ENCODE peak calls at places on chromosomes 2 and 18, in six cellular contexts. One of them, this sample, is unnamed.

GRCh38 chr2:164737612-164738081 is 104.0 kb downstream of the COBLL1 start:
- DNase-seq in spleen: peak
- DNase-seq in fibroblast of mammary gland: peak
- DNase-seq in GM13977: peak
- DNase-seq in GM20000: peak
- DNase-seq in HFFc6: peak
- DNase-seq in this sample: peak

GRCh38 chr2:101560780-101561315 is 85.9 kb upstream of the RFX8 start:
- DNase-seq in GM20000: no peak
- DNase-seq in HFFc6: no peak
- DNase-seq in spleen: no peak
- DNase-seq in GM13977: no peak
- DNase-seq in fibroblast of mammary gland: no peak
- DNase-seq in this sample: no peak

GRCh38 chr2:40106061-40106460 is 327.0 kb upstream of the THUMPD2 start:
- DNase-seq in spleen: no peak
- DNase-seq in GM20000: no peak
- DNase-seq in GM13977: no peak
- DNase-seq in fibroblast of mammary gland: peak
- DNase-seq in HFFc6: peak
- DNase-seq in this sample: no peak

GRCh38 chr2:38791747-38792146 is 13.7 kb downstream of the GEMIN6 start:
- DNase-seq in HFFc6: no peak
- DNase-seq in GM13977: no peak
- DNase-seq in spleen: no peak
- DNase-seq in fibroblast of mammary gland: no peak
- DNase-seq in GM20000: no peak
- DNase-seq in this sample: no peak

GRCh38 chr2:172280820-172281454 is 146.4 kb upstream of the ITGA6 start:
- DNase-seq in HFFc6: no peak
- DNase-seq in spleen: no peak
- DNase-seq in fibroblast of mammary gland: no peak
- DNase-seq in GM13977: no peak
- DNase-seq in GM20000: no peak
- DNase-seq in this sample: no peak

GRCh38 chr2:33343387-33343895 is 133.0 kb upstream of the RASGRP3 start:
- DNase-seq in fibroblast of mammary gland: no peak
- DNase-seq in GM13977: no peak
- DNase-seq in GM20000: no peak
- DNase-seq in HFFc6: no peak
- DNase-seq in spleen: no peak
- DNase-seq in this sample: no peak

GRCh38 chr2:97726311-97727064 is 13.1 kb downstream of the ZAP70 start:
- DNase-seq in spleen: peak
- DNase-seq in GM13977: no peak
- DNase-seq in fibroblast of mammary gland: peak
- DNase-seq in HFFc6: no peak
- DNase-seq in GM20000: no peak
- DNase-seq in this sample: no peak

GRCh38 chr2:174039551-174040416 is 74.6 kb upstream of the SP3 start:
- DNase-seq in HFFc6: peak
- DNase-seq in GM20000: peak
- DNase-seq in spleen: peak
- DNase-seq in GM13977: peak
- DNase-seq in fibroblast of mammary gland: peak
- DNase-seq in this sample: peak

GRCh38 chr2:177264209-177264538 is 353 bp downstream of the NFE2L2 start:
- DNase-seq in HFFc6: no peak
- DNase-seq in fibroblast of mammary gland: peak
- DNase-seq in spleen: peak
- DNase-seq in GM20000: no peak
- DNase-seq in GM13977: no peak
- DNase-seq in this sample: no peak

GRCh38 chr2:238103465-238104070 is 3.4 kb downstream of the ESPNL start:
- DNase-seq in spleen: peak
- DNase-seq in GM20000: no peak
- DNase-seq in GM13977: no peak
- DNase-seq in HFFc6: no peak
- DNase-seq in fibroblast of mammary gland: no peak
- DNase-seq in this sample: no peak

GRCh38 chr2:3454802-3455201 is 64.5 kb downstream of the ADI1 start:
- DNase-seq in fibroblast of mammary gland: no peak
- DNase-seq in GM13977: no peak
- DNase-seq in HFFc6: no peak
- DNase-seq in GM20000: no peak
- DNase-seq in spleen: no peak
- DNase-seq in this sample: no peak

GRCh38 chr2:166825914-166826313 is 62.4 kb upstream of the XIRP2 start:
- DNase-seq in GM20000: no peak
- DNase-seq in spleen: no peak
- DNase-seq in fibroblast of mammary gland: no peak
- DNase-seq in GM13977: no peak
- DNase-seq in HFFc6: no peak
- DNase-seq in this sample: no peak

GRCh38 chr2:153890572-153890971 is 18.9 kb downstream of the GALNT13 start:
- DNase-seq in fibroblast of mammary gland: no peak
- DNase-seq in HFFc6: no peak
- DNase-seq in GM20000: no peak
- DNase-seq in GM13977: no peak
- DNase-seq in spleen: no peak
- DNase-seq in this sample: no peak

GRCh38 chr2:8595428-8595805 is 86.4 kb upstream of the ID2 start:
- DNase-seq in HFFc6: no peak
- DNase-seq in GM13977: no peak
- DNase-seq in fibroblast of mammary gland: no peak
- DNase-seq in spleen: no peak
- DNase-seq in GM20000: no peak
- DNase-seq in this sample: no peak

GRCh38 chr2:238305092-238305862 is 15.0 kb upstream of the TRAF3IP1 start:
- DNase-seq in spleen: no peak
- DNase-seq in GM13977: no peak
- DNase-seq in fibroblast of mammary gland: no peak
- DNase-seq in GM20000: no peak
- DNase-seq in HFFc6: no peak
- DNase-seq in this sample: no peak

GRCh38 chr2:58539973-58540372 is 298.8 kb upstream of the FANCL start:
- DNase-seq in GM20000: no peak
- DNase-seq in HFFc6: no peak
- DNase-seq in spleen: no peak
- DNase-seq in GM13977: no peak
- DNase-seq in fibroblast of mammary gland: no peak
- DNase-seq in this sample: no peak

GRCh38 chr2:54083021-54083420 is 32.4 kb upstream of the ACYP2 start:
- DNase-seq in fibroblast of mammary gland: no peak
- DNase-seq in HFFc6: no peak
- DNase-seq in GM20000: no peak
- DNase-seq in spleen: no peak
- DNase-seq in GM13977: no peak
- DNase-seq in this sample: peak

GRCh38 chr2:223058952-223059716 is 7.1 kb downstream of the KCNE4 start:
- DNase-seq in GM13977: no peak
- DNase-seq in GM20000: no peak
- DNase-seq in spleen: no peak
- DNase-seq in HFFc6: no peak
- DNase-seq in fibroblast of mammary gland: peak
- DNase-seq in this sample: peak

GRCh38 chr2:207475546-207475945 is 54.2 kb upstream of the CREB1 start:
- DNase-seq in GM20000: no peak
- DNase-seq in spleen: no peak
- DNase-seq in fibroblast of mammary gland: no peak
- DNase-seq in HFFc6: no peak
- DNase-seq in GM13977: no peak
- DNase-seq in this sample: no peak

GRCh38 chr2:26469092-26469710 is 8.7 kb downstream of the OTOF start:
- DNase-seq in fibroblast of mammary gland: peak
- DNase-seq in GM20000: peak
- DNase-seq in GM13977: peak
- DNase-seq in HFFc6: peak
- DNase-seq in spleen: peak
- DNase-seq in this sample: peak

GRCh38 chr18:6731197-6731596 is 1.7 kb downstream of the ARHGAP28 start:
- DNase-seq in HFFc6: peak
- DNase-seq in fibroblast of mammary gland: peak
- DNase-seq in GM20000: no peak
- DNase-seq in GM13977: no peak
- DNase-seq in spleen: no peak
- DNase-seq in this sample: peak

GRCh38 chr2:20635698-20636584 is 15.0 kb downstream of the HS1BP3 start:
- DNase-seq in spleen: peak
- DNase-seq in HFFc6: peak
- DNase-seq in GM20000: peak
- DNase-seq in GM13977: peak
- DNase-seq in fibroblast of mammary gland: peak
- DNase-seq in this sample: peak

GRCh38 chr2:126761256-126761980 is 105.5 kb downstream of the GYPC start:
- DNase-seq in fibroblast of mammary gland: no peak
- DNase-seq in spleen: no peak
- DNase-seq in GM20000: no peak
- DNase-seq in HFFc6: no peak
- DNase-seq in GM13977: no peak
- DNase-seq in this sample: no peak

GRCh38 chr2:171365232-171365631 is 68.6 kb downstream of the METTL8 start:
- DNase-seq in GM20000: no peak
- DNase-seq in spleen: no peak
- DNase-seq in GM13977: no peak
- DNase-seq in fibroblast of mammary gland: peak
- DNase-seq in HFFc6: peak
- DNase-seq in this sample: no peak

GRCh38 chr2:191015229-191015628 is 1.3 kb upstream of the STAT1 start:
- DNase-seq in GM13977: no peak
- DNase-seq in spleen: no peak
- DNase-seq in GM20000: no peak
- DNase-seq in HFFc6: no peak
- DNase-seq in fibroblast of mammary gland: no peak
- DNase-seq in this sample: no peak

DNA sequence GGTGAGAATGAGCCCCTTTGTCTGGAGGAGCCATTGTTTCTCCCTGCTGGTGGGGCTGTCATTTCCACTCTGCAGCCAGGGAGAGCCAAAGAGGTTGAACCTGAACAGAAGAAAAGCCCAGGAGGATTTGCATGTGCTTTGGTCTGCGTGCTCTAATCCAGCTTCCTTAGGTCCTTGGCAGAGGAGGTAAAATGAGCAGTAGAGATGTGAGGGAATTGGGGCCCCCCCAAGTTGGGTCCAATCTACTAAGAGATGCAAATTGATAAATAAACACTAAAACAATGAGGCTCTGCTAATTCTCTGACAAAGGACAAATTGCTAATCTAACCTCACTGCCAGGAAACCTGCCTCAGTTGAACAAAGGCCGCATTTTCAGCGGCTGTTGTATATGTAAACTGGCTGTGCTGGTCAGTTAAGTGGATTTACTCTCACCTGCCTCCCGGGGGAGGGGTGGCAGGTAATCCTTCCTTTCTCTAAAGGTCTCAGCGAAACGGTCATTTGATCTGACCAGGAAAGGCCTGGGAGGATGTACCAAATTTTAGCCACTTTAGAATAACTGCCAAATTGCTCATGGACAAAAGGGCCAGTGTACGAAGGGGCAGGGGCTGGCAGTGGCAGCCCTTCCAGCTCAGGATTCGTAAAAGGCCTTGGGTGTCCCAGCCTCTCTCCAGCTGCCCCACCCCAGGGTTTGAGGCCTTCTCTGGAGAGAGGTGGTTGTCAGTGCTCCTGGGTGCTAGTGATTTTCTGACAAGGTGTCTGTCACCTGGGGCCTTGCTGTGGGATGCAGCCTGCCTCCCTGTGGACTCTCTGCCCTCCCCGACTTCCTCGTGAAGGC is 193.6 kb downstream of the MIB1 start:
- DNase-seq in GM13977: no peak
- DNase-seq in GM20000: no peak
- DNase-seq in spleen: no peak
- DNase-seq in fibroblast of mammary gland: no peak
- DNase-seq in HFFc6: no peak
- DNase-seq in this sample: no peak
- TF ChIP-seq CTCF in GM13977: no peak
- TF ChIP-seq CTCF in GM20000: no peak
- TF ChIP-seq CTCF in spleen: no peak
- TF ChIP-seq CTCF in fibroblast of mammary gland: no peak
- TF ChIP-seq CTCF in HFFc6: no peak
- TF ChIP-seq CTCF in this sample: no peak

DNA sequence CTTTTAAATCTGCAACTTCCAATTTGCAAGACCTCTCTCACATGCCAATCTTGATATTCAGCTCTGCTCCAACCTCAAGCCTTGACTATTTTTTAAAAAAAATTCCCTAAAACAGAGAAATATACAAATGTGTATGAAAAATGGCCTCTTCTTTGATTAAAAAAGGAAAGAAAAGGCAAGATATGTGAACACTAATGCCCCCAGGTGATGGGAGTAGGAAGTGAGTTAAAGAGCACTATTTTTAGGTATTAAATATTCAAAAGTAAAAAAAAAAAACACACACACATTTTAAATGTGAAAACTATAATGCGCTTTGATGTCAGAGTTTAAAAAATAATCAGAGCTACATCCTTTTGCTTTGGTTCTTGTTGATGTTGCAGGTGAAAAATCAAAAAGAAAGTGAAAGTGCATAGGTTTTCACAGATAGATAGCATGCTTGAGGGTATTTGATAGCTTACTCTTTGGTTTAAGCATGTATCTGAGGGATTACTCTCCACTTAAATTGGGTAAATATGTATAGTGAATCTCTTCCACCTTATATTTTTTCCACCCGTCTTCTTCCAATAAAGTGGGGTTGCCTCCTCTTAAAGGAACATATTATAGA is 406.0 kb upstream of the POU3F3 start:
- DNase-seq in GM13977: no peak
- DNase-seq in GM20000: no peak
- DNase-seq in fibroblast of mammary gland: no peak
- DNase-seq in HFFc6: no peak
- DNase-seq in spleen: no peak
- DNase-seq in this sample: no peak
- TF ChIP-seq CTCF in GM13977: no peak
- TF ChIP-seq CTCF in GM20000: no peak
- TF ChIP-seq CTCF in fibroblast of mammary gland: no peak
- TF ChIP-seq CTCF in HFFc6: no peak
- TF ChIP-seq CTCF in spleen: no peak
- TF ChIP-seq CTCF in this sample: peak

GRCh38 chr2:224142397-224143312 is 103.6 kb upstream of the SERPINE2 start:
- DNase-seq in GM20000: no peak
- DNase-seq in fibroblast of mammary gland: peak
- DNase-seq in HFFc6: peak
- DNase-seq in GM13977: no peak
- DNase-seq in spleen: no peak
- DNase-seq in this sample: peak
- TF ChIP-seq CTCF in GM20000: no peak
- TF ChIP-seq CTCF in fibroblast of mammary gland: peak
- TF ChIP-seq CTCF in HFFc6: peak
- TF ChIP-seq CTCF in GM13977: no peak
- TF ChIP-seq CTCF in spleen: no peak
- TF ChIP-seq CTCF in this sample: no peak

DNA sequence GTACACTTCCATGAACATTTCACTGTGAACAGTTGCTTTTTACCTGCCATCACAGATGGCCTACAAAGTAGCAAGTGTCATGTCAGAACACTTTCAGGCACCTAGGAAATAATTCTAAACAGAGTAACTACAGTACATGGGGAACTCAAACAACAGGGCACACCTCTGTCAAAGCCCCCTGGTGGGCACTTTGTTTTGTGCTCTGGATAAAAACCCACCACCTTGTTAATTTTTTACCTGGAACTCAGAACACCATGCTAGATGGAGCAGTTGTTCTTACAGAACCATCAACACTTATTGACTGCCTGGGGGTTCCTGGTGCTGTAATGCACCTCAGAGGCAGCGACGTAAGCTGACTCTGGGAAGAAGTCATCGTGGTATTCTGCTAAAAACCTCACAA is 2.3 kb downstream of the MSL3B start:
- DNase-seq in HFFc6: no peak
- DNase-seq in GM20000: no peak
- DNase-seq in fibroblast of mammary gland: no peak
- DNase-seq in GM13977: no peak
- DNase-seq in spleen: no peak
- DNase-seq in this sample: no peak
- TF ChIP-seq CTCF in HFFc6: peak
- TF ChIP-seq CTCF in GM20000: no peak
- TF ChIP-seq CTCF in fibroblast of mammary gland: peak
- TF ChIP-seq CTCF in GM13977: no peak
- TF ChIP-seq CTCF in spleen: no peak
- TF ChIP-seq CTCF in this sample: peak

This sample was measured in astrocyte of the spinal cord.